ENCODE peak calls at places on chromosomes 12 and 14, in nine cellular contexts. X, J, G, Y, E, V, H, O and M are unnamed samples.

GRCh38 chr12:68807576-68808387 is at the start of gene MDM2:
- DNase-seq in X (peak), J (peak), G (peak), Y (peak), E (peak), V (peak), H (peak), O (peak), M (peak)

GRCh38 chr12:124564232-124564958 is 3.0 kb downstream of the NCOR2 start:
- DNase-seq in X (peak), J (no peak), G (no peak), Y (no peak), E (no peak), V (no peak), H (no peak), O (no peak), M (peak)

GRCh38 chr14:75615200-75615599 is 36.8 kb downstream of the FLVCR2 start:
- DNase-seq in X (no peak), J (no peak), G (no peak), Y (no peak), E (no peak), V (no peak), H (no peak), O (no peak), M (no peak)

GRCh38 chr12:108638141-108638823 is 4.6 kb upstream of the SELPLG start:
- DNase-seq in X (peak), J (peak), G (no peak), Y (peak), E (no peak), V (no peak), H (peak), O (no peak), M (peak)

GRCh38 chr12:64392221-64392620 is 1.7 kb upstream of the C12orf56 start:
- DNase-seq in X (no peak), J (peak), G (no peak), Y (peak), E (no peak), V (no peak), H (no peak), O (peak), M (peak)

GRCh38 chr14:37399517-37399916 is 195.5 kb downstream of the FOXA1 start:
- DNase-seq in X (no peak), J (no peak), G (no peak), Y (no peak), E (no peak), V (no peak), H (no peak), O (no peak), M (no peak)

GRCh38 chr12:105228494-105228893 is 7.5 kb downstream of the APPL2 start:
- DNase-seq in X (no peak), J (peak), G (no peak), Y (peak), E (no peak), V (no peak), H (no peak), O (peak), M (no peak)

GRCh38 chr12:74292351-74293194 is 245.1 kb upstream of the ATXN7L3B start:
- DNase-seq in X (no peak), J (no peak), G (no peak), Y (no peak), E (no peak), V (no peak), H (no peak), O (no peak), M (no peak)

GRCh38 chr12:53623526-53623925 is 2.7 kb downstream of the ATF7 start:
- DNase-seq in X (no peak), J (peak), G (no peak), Y (peak), E (no peak), V (no peak), H (no peak), O (no peak), M (peak)

GRCh38 chr14:37994846-37995372 is 212.8 kb upstream of the SSTR1 start:
- DNase-seq in X (no peak), J (no peak), G (no peak), Y (no peak), E (no peak), V (no peak), H (no peak), O (no peak), M (no peak)

GRCh38 chr12:46372852-46373302 is 304 bp upstream of the SLC38A2 start:
- DNase-seq in X (peak), J (no peak), G (no peak), Y (no peak), E (no peak), V (no peak), H (no peak), O (no peak), M (peak)

GRCh38 chr12:100163416-100164152 is 20.9 kb upstream of the BLTP3B start:
- DNase-seq in X (peak), J (peak), G (peak), Y (peak), E (peak), V (peak), H (peak), O (peak), M (peak)

GRCh38 chr14:90760591-90761316 is 55.5 kb downstream of the TTC7B start:
- DNase-seq in X (no peak), J (peak), G (no peak), Y (peak), E (no peak), V (no peak), H (no peak), O (peak), M (peak)

GRCh38 chr12:45014396-45014795 is 36.5 kb downstream of the DBX2 start:
- DNase-seq in X (no peak), J (no peak), G (no peak), Y (no peak), E (no peak), V (no peak), H (no peak), O (no peak), M (no peak)

GRCh38 chr12:102462386-102462785 is 18.0 kb downstream of the IGF1 start:
- DNase-seq in X (no peak), J (no peak), G (no peak), Y (no peak), E (no peak), V (no peak), H (no peak), O (no peak), M (no peak)

GRCh38 chr12:56333197-56333678 is 562 bp downstream of the PAN2 start:
- DNase-seq in X (no peak), J (no peak), G (no peak), Y (no peak), E (no peak), V (no peak), H (no peak), O (no peak), M (no peak)

GRCh38 chr14:68583527-68584275 is 209.2 kb downstream of the ZFP36L1 start:
- DNase-seq in X (no peak), J (no peak), G (no peak), Y (no peak), E (no peak), V (no peak), H (no peak), O (no peak), M (no peak)

GRCh38 chr12:52506858-52507715 is 13.1 kb downstream of the KRT5 start:
- DNase-seq in X (no peak), J (peak), G (no peak), Y (peak), E (no peak), V (no peak), H (no peak), O (peak), M (peak)

GRCh38 chr12:96872946-96873345 is 34.1 kb upstream of the NEDD1 start:
- DNase-seq in X (no peak), J (no peak), G (no peak), Y (no peak), E (no peak), V (no peak), H (no peak), O (no peak), M (no peak)

GRCh38 chr12:12138203-12139154 is 67.7 kb downstream of the BCL2L14 start:
- DNase-seq in X (no peak), J (no peak), G (no peak), Y (no peak), E (no peak), V (no peak), H (no peak), O (no peak), M (no peak)

GRCh38 chr14:66724996-66725395 is 217.0 kb downstream of the GPHN start:
- DNase-seq in X (no peak), J (no peak), G (no peak), Y (no peak), E (no peak), V (no peak), H (no peak), O (no peak), M (no peak)

GRCh38 chr12:130796985-130797686 is 41.9 kb downstream of the STX2 start:
- DNase-seq in X (no peak), J (no peak), G (no peak), Y (no peak), E (no peak), V (no peak), H (no peak), O (no peak), M (no peak)

GRCh38 chr14:32709072-32709471 is 229.6 kb upstream of the NPAS3 start:
- DNase-seq in X (no peak), J (peak), G (no peak), Y (peak), E (peak), V (no peak), H (no peak), O (peak), M (peak)

GRCh38 chr12:82874935-82875334 is 188.2 kb downstream of the TMTC2 start:
- DNase-seq in X (no peak), J (peak), G (no peak), Y (peak), E (peak), V (no peak), H (no peak), O (no peak), M (no peak)

GRCh38 chr14:36059531-36059930 is 117.0 kb downstream of the PTCSC3 start:
- DNase-seq in X (no peak), J (no peak), G (no peak), Y (no peak), E (no peak), V (no peak), H (no peak), O (no peak), M (no peak)

GRCh38 chr14:57060276-57060956 is 208.3 kb downstream of the EXOC5 start:
- DNase-seq in X (no peak), J (no peak), G (no peak), Y (no peak), E (no peak), V (no peak), H (no peak), O (no peak), M (no peak)

GRCh38 chr14:30223966-30224365 is 296.3 kb upstream of the PRKD1 start:
- DNase-seq in X (no peak), J (no peak), G (no peak), Y (no peak), E (peak), V (no peak), H (peak), O (no peak), M (no peak)